ENCODE peak calls at places on chromosomes 1 and 21, in nine cellular contexts. B is endodermal cell; P is aorta; F is heart right ventricle; H is uterus; M is CD4-positive, CD25-positive, alpha-beta regulatory T cell; C is IMR-90; A is transverse colon; D is CD8-positive, alpha-beta memory T cell. L is an unnamed sample.
A peak's percentile ranks its signal among the peaks of the same experiment; 100 is the strongest.

GRCh38 chr1:167934407-167935251 is 1.9 kb upstream of the DCAF6 start:
- DNase-seq in B (no peak), A (no peak), P (no peak), H (no peak), C (peak; percentile 65), F (no peak), M (no peak), D (no peak), L (no peak)

GRCh38 chr1:43137445-43138052 is 34.5 kb downstream of the EBNA1BP2 start:
- DNase-seq in M (no peak), F (peak; percentile 49), H (no peak), P (no peak), C (no peak), D (no peak), B (no peak), A (no peak), L (no peak)

GRCh38 chr21:46368533-46369285 is 44.8 kb downstream of the PCNT start:
- DNase-seq in H (no peak), F (no peak), A (no peak), C (no peak), B (no peak), D (peak; percentile 71), P (no peak), M (no peak), L (peak; percentile 41)

GRCh38 chr1:28971980-28972771 is 57.8 kb downstream of the EPB41 start:
- DNase-seq in P (peak; percentile 50), D (no peak), F (no peak), A (no peak), M (no peak), B (no peak), H (peak; percentile 37), C (peak; percentile 96), L (no peak)

GRCh38 chr1:55313903-55314302 is 98.7 kb upstream of the USP24 start:
- DNase-seq in F (no peak), B (no peak), A (no peak), H (no peak), P (no peak), M (no peak), D (no peak), C (peak; percentile 38), L (no peak)

GRCh38 chr1:100134872-100135271 is 1.9 kb downstream of the TRMT13 start:
- DNase-seq in H (no peak), M (no peak), B (no peak), D (no peak), P (no peak), F (no peak), C (peak; percentile 1), A (no peak), L (no peak)

GRCh38 chr1:32681501-32681900 is 21.1 kb downstream of the SYNC start:
- DNase-seq in A (no peak), M (no peak), B (no peak), D (no peak), H (no peak), F (no peak), C (peak; percentile 28), P (no peak), L (no peak)

GRCh38 chr1:55399385-55399784 is 184.2 kb upstream of the USP24 start:
- DNase-seq in F (no peak), D (no peak), C (no peak), P (no peak), A (no peak), M (no peak), H (no peak), B (no peak), L (no peak)

GRCh38 chr1:63984891-63985290 is 211.1 kb downstream of the ROR1 start:
- DNase-seq in P (no peak), C (no peak), D (no peak), H (no peak), F (no peak), B (no peak), M (no peak), A (no peak), L (no peak)

GRCh38 chr1:55203064-55203463 is 12.1 kb downstream of the USP24 start:
- DNase-seq in H (no peak), P (no peak), M (no peak), B (no peak), F (no peak), A (no peak), D (no peak), C (no peak), L (no peak)

GRCh38 chr1:92817137-92817697 is 14.6 kb upstream of the RPL5 start:
- DNase-seq in P (no peak), F (no peak), C (no peak), B (no peak), D (no peak), M (no peak), H (no peak), A (peak; percentile 24), L (no peak)

GRCh38 chr1:111366256-111366655 is 61.3 kb downstream of the OVGP1 start:
- DNase-seq in P (no peak), M (no peak), F (no peak), H (no peak), C (peak; percentile 50), B (no peak), D (no peak), A (no peak), L (no peak)

GRCh38 chr1:24926596-24927249 is 3.4 kb downstream of the RUNX3 start:
- DNase-seq in C (no peak), H (no peak), P (no peak), D (peak; percentile 45), M (no peak), B (peak; percentile 75), F (no peak), A (no peak), L (no peak)

GRCh38 chr1:202760589-202760988 is 47.6 kb downstream of the KDM5B start:
- DNase-seq in A (no peak), C (peak; percentile 17), B (no peak), D (no peak), H (no peak), M (no peak), P (no peak), F (no peak), L (no peak)

GRCh38 chr1:65418522-65419185 is 1.8 kb upstream of the LEPR start:
- DNase-seq in P (no peak), A (no peak), F (no peak), M (no peak), H (no peak), D (no peak), B (no peak), C (peak; percentile 28), L (no peak)

GRCh38 chr1:109874445-109874844 is 36.2 kb upstream of the CSF1 start:
- DNase-seq in D (no peak), H (no peak), F (no peak), C (no peak), B (no peak), P (no peak), M (no peak), A (no peak), L (no peak)

GRCh38 chr1:158148458-158148857 is 32.2 kb upstream of the CD1D start:
- DNase-seq in M (no peak), F (no peak), C (no peak), H (no peak), B (no peak), D (no peak), A (no peak), P (no peak), L (no peak)
- H3K27me3 ChIP-seq in M (no peaks in the 10 kb centered on the region), F (no peaks in the 10 kb centered on the region), C (no peaks in the 10 kb centered on the region), H (no peaks in the 10 kb centered on the region), B (no peaks in the 10 kb centered on the region), D (no peaks in the 10 kb centered on the region), A (no peaks in the 10 kb centered on the region), P (no peaks in the 10 kb centered on the region), L (no peaks in the 10 kb centered on the region)

GRCh38 chr1:204514841-204515240 is 1.4 kb upstream of the MDM4 start:
- DNase-seq in H (no peak), D (no peak), F (no peak), C (no peak), M (no peak), P (no peak), A (no peak), B (no peak), L (no peak)

GRCh38 chr1:204511366-204511765 is 4.8 kb upstream of the MDM4 start:
- DNase-seq in D (no peak), H (no peak), F (no peak), B (no peak), P (no peak), A (no peak), C (no peak), M (no peak), L (no peak)

GRCh38 chr1:204516180-204516879 is at the start of gene MDM4:
- DNase-seq in C (peak; percentile 97), A (peak; percentile 93), H (peak; percentile 89), F (peak; percentile 92), M (peak; percentile 93), B (peak; percentile 98), D (peak; percentile 93), P (peak; percentile 95), L (peak; percentile 93)

GRCh38 chr1:204509186-204509635 is 7.0 kb upstream of the MDM4 start:
- DNase-seq in M (no peak), B (no peak), F (no peak), P (no peak), D (no peak), C (no peak), H (no peak), A (no peak), L (no peak)

GRCh38 chr1:204513117-204513716 is 3.0 kb upstream of the MDM4 start:
- DNase-seq in F (no peak), B (no peak), P (peak; percentile 78), A (no peak), H (no peak), D (peak; percentile 74), C (no peak), M (peak; percentile 65), L (peak; percentile 82)
- H3K4me1 ChIP-seq in F (peaks cover 21% of the 10 kb centered on the region), B (no peaks in the 10 kb centered on the region), P (no peaks in the 10 kb centered on the region), A (peaks cover 12% of the 10 kb centered on the region), H (no peaks in the 10 kb centered on the region), D (peaks cover 54% of the 10 kb centered on the region), C (peaks cover 2% of the 10 kb centered on the region), M (peaks cover 44% of the 10 kb centered on the region), L (peaks cover 62% of the 10 kb centered on the region)

DNA sequence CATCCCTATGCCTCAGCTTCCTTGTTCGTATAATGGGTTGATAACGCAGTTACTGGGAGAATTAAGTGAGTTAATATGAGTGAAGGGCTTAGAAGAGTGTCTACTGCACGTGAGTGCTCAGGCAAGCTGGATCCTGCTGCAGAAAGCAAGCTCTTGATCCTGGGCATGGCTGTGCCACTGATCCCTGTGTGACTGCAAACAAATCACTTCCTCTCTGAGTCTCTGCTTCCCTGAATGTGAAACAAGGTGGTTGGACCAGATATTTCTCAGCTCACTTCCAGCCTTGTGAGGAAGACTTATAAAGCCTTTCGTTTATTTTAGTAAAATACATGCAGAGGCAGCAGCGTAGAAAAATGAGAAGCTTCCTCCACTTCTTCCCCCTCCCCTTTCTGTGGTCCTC is 13.7 kb downstream of the PSEN2 start:
- DNase-seq in H (no peak), A (no peak), F (no peak), C (peak; percentile 7), P (no peak), D (no peak), M (no peak), B (no peak), L (no peak)
- H3K27ac ChIP-seq in H (no peak overlapping the region), A (no peak overlapping the region), F (no peak overlapping the region), C (no peak overlapping the region), P (no peak overlapping the region), D (no peak overlapping the region), M (no peak overlapping the region), B (no peak overlapping the region), L (no peak overlapping the region)

DNA sequence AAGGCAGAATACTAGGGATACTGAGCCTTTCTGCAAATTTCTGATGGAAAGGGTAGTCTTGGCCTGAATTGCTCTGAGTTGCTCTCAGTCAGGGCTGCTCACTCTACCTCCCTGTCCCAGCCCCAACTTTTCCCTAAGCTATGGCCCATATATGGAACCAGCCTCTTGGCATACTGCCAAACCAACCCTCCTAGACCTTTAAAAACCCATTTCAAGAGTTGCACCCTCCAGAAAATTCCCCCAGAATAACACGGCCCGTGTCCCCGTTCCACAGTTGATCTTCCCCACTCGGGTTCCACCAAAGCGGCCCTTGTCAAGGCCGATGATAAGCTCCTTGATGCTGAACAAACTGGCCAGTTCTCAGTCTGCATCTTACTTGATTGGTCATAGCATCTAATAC is 25.4 kb downstream of the SYT6 start:
- DNase-seq in B (no peak), C (no peak), H (no peak), D (no peak), M (no peak), A (no peak), P (no peak), F (no peak), L (no peak)
- H3K27me3 ChIP-seq in B (peaks cover 100% of the 10 kb centered on the region), C (peaks cover 6% of the 10 kb centered on the region), H (no peaks in the 10 kb centered on the region), D (no peaks in the 10 kb centered on the region), M (no peaks in the 10 kb centered on the region), A (no peaks in the 10 kb centered on the region), P (no peaks in the 10 kb centered on the region), F (no peaks in the 10 kb centered on the region), L (no peaks in the 10 kb centered on the region)

L was measured in CD4-positive, alpha-beta memory T cell.